ENCODE peak calls at places on chromosomes 16 and 17, in four cellular contexts. J is K562, D is H1, U is HepG2. S is an unnamed sample.
A peak's percentile ranks its signal among the peaks of the same experiment; 100 is the strongest.

GRCh38 chr17:34285304-34285792 is at the start of gene CCL11:
- DNase-seq in J (no peak), D (no peak), U (no peak), S (no peak)

GRCh38 chr16:24988593-24989338 is 26.4 kb downstream of the ARHGAP17 start:
- DNase-seq in J (no peak), D (no peak), U (peak; percentile 75), S (peak; percentile 76)

GRCh38 chr17:12070561-12070960 is 49.9 kb downstream of the MAP2K4 start:
- DNase-seq in J (no peak), D (no peak), U (no peak), S (no peak)

GRCh38 chr16:49859139-49859947 is 3.4 kb upstream of the ZNF423 start:
- DNase-seq in J (no peak), D (no peak), U (no peak), S (no peak)

GRCh38 chr17:64155090-64155630 is 25.2 kb upstream of the ERN1 start:
- DNase-seq in J (no peak), D (no peak), U (no peak), S (no peak)

GRCh38 chr17:54980372-54980771 is 11.8 kb downstream of the STXBP4 start:
- DNase-seq in J (no peak), D (no peak), U (no peak), S (no peak)

GRCh38 chr16:89828870-89829629 is 775 bp downstream of the SPIRE2 start:
- DNase-seq in J (no peak), D (no peak), U (no peak), S (peak; percentile 59)

GRCh38 chr17:65078441-65079160 is 22.1 kb upstream of the GNA13 start:
- DNase-seq in J (no peak), D (no peak), U (no peak), S (no peak)

GRCh38 chr16:2686912-2687507 is 4.7 kb downstream of the KCTD5 start:
- DNase-seq in J (peak; percentile 40), D (no peak), U (no peak), S (peak; percentile 0)

GRCh38 chr17:27420211-27420950 is 35.9 kb upstream of the KSR1 start:
- DNase-seq in J (no peak), D (no peak), U (no peak), S (no peak)

GRCh38 chr17:10683853-10684252 is 13.5 kb downstream of the SCO1 start:
- DNase-seq in J (no peak), D (no peak), U (peak; percentile 16), S (peak; percentile 29)

GRCh38 chr17:80955673-80956306 is 35.9 kb upstream of the CHMP6 start:
- DNase-seq in J (no peak), D (no peak), U (no peak), S (no peak)

GRCh38 chr17:71110326-71110725 is 941.0 kb downstream of the KCNJ2 start:
- DNase-seq in J (no peak), D (no peak), U (no peak), S (no peak)

GRCh38 chr17:11144358-11145233 is 96.4 kb upstream of the SHISA6 start:
- DNase-seq in J (peak; percentile 4), D (peak; percentile 33), U (peak; percentile 18), S (peak; percentile 17)

GRCh38 chr16:30700971-30701370 is 2.0 kb downstream of the SRCAP start:
- DNase-seq in J (no peak), D (no peak), U (no peak), S (no peak)

GRCh38 chr17:51165680-51166197 is 472 bp upstream of the NME2 start:
- DNase-seq in J (no peak), D (no peak), U (no peak), S (no peak)

GRCh38 chr17:49621946-49622529 is 46.4 kb downstream of the NXPH3 start:
- DNase-seq in J (no peak), D (no peak), U (no peak), S (no peak)

GRCh38 chr17:1919206-1919605 is 89.4 kb downstream of the RPA1 start:
- DNase-seq in J (no peak), D (no peak), U (no peak), S (no peak)

GRCh38 chr16:12455287-12455798 is 348.3 kb downstream of the CPPED1 start:
- DNase-seq in J (peak; percentile 59), D (peak; percentile 31), U (peak; percentile 53), S (peak; percentile 72)

GRCh38 chr17:49511810-49512209 is 16.7 kb downstream of the NGFR start:
- DNase-seq in J (no peak), D (no peak), U (no peak), S (no peak)

GRCh38 chr16:85335584-85336492 is 223.6 kb upstream of the CIBAR2 start:
- DNase-seq in J (no peak), D (no peak), U (no peak), S (no peak)

DNA sequence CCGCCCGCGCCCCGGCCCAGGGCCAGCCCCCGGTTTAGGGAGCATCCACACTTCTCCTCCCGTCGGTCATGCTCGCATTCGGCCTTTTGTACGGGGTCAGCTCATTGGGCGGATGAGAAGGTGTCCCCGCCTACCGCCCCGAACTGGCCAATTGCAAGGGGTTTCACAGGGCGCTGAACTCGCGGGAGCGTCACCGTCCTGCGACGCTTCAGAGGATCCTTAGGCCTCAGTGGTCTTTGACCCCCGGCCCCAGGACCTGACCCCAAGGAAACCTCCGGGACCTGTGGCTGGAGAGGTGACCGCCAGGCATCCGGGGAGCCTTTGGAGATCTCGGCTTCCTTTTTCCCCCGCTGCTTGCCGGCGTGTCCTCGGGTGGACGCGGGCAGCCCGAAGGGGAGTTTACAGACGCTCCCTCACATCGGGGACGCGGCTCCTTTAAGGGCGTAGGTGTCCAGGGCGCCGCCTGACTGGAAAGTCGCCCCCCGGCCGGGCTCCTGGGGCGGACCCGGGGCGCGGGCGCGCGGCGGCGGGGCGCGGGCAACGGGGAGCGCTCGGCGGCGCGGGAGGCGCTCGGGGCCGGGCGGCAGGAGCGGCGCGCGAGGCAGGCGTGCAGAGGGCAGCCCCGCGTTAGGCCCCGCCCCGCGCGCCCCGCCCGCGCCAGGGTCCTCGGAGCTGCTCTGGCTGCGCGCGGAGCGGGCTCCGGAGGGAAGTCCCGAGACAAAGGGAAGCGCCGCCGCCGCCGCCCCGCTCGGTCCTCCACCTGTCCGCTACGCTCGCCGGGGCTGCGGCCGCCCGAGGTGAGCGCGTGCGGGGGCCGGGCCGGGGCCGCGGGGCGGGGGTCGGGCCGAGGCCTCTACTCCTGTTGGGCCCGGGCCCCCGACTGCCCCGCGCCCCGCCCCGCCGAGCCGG is at the start of gene UBE2I:
- DNase-seq in J (peak; percentile 98), D (peak; percentile 87), U (peak; percentile 93), S (peak; percentile 87)
- TF ChIP-seq JUND in J (peak; percentile 26), D (no peak), U (peak; percentile 60), S (no peak)

GRCh38 chr17:8803531-8804416 is 4.6 kb upstream of the MFSD6L start:
- DNase-seq in J (no peak), D (no peak), U (peak; percentile 31), S (no peak)
- TF ChIP-seq JUND in J (no peak), D (no peak), U (no peak), S (no peak)

GRCh38 chr17:14756469-14756868 is 455.6 kb downstream of the HS3ST3B1 start:
- DNase-seq in J (no peak), D (no peak), U (peak; percentile 79), S (no peak)
- TF ChIP-seq JUND in J (no peak), D (no peak), U (no peak), S (no peak)

DNA sequence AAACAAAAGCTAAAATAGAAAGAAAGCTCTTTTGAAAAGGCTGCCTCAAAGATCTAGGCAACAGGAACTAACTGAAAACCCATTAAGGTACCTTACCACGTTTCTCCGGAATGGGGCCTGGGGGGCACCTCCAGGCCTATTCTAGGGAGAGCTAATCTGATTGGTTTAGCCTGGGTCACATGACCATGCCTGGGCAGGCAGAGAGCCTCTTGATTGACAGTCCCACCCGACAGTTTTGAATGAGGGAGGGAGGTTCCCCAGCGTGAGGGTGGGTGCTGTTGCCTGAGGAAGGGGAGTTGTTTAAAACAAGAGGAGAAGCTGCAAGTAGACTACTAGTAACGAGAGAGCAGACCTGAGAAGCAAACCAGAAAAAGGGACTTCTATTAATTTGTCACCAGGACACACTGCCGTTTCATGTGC is 143.4 kb upstream of the HS3ST2 start:
- DNase-seq in J (peak; percentile 97), D (peak; percentile 41), U (peak; percentile 50), S (peak; percentile 61)
- TF ChIP-seq JUND in J (no peak), D (no peak), U (no peak), S (no peak)

GRCh38 chr16:26765087-26765486 is 301.6 kb upstream of the C16orf82 start:
- DNase-seq in J (peak; percentile 28), D (no peak), U (peak; percentile 13), S (peak; percentile 11)
- TF ChIP-seq JUND in J (no peak), D (no peak), U (no peak), S (no peak)

DNA sequence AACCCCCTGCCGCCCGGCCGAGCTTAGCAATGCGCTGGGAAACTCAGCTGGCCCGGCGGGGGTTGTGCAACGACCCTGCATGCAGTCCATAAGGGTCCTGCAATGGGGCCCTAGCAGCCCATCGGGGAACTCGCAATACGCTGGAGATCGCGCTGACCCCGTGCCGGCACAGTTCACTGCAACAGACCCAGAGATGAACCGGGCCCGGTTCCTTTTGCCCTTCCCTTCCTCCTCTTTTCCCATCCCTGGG is 367 bp downstream of the SLC25A11 start:
- DNase-seq in J (no peak), D (no peak), U (no peak), S (no peak)
- TF ChIP-seq JUND in J (no peak), D (no peak), U (no peak), S (no peak)

GRCh38 chr17:45104907-45105624 is 27.2 kb downstream of the PLCD3 start:
- DNase-seq in J (no peak), D (no peak), U (no peak), S (no peak)
- TF ChIP-seq JUND in J (no peak), D (no peak), U (no peak), S (no peak)

GRCh38 chr17:39903158-39903884 is 15.1 kb downstream of the GSDMB start:
- DNase-seq in J (peak; percentile 85), D (no peak), U (no peak), S (no peak)
- TF ChIP-seq JUND in J (peak; percentile 44), D (no peak), U (no peak), S (no peak)